ENCODE peak calls at places on chromosomes 4 and X, in ten cellular contexts. A is NAMALWA; T is stimulated activated naive CD8-positive, alpha-beta T cell treated with anti-CD3 and anti-CD28 coated beads, Interleukin-15, Interleukin-2, amounts not matched to agents 100 U/mL and 50 U/mL, for 24 hours; J is activated T-cell treated with anti-CD3 and anti-CD28 coated beads for 1 hour; M is testis; L is Calu3; E is neural crest cell; K is HL-60; D is tibial nerve; Q is body of pancreas. X is an unnamed sample.

GRCh38 chr4:169337510-169337909 is 66.8 kb upstream of the SH3RF1 start:
- DNase-seq in Q (no peak), L (no peak), A (no peak), E (no peak), J (no peak), D (no peak), K (no peak), M (no peak), T (no peak), X (no peak)

GRCh38 chr4:134663742-134664141 is 462.2 kb upstream of the PABPC4L start:
- DNase-seq in Q (no peak), T (no peak), L (no peak), J (no peak), A (no peak), K (no peak), D (no peak), E (no peak), M (no peak), X (no peak)

GRCh38 chr4:120536884-120537283 is 385.6 kb downstream of the PRDM5 start:
- DNase-seq in A (no peak), L (no peak), E (no peak), T (no peak), M (no peak), Q (no peak), K (no peak), J (no peak), D (no peak), X (no peak)

GRCh38 chrX:826026-826425 is 195.4 kb downstream of the SHOX start:
- DNase-seq in E (no peak), L (no peak), Q (no peak), K (no peak), M (no peak), T (no peak), D (no peak), A (no peak), J (no peak), X (no peak)

GRCh38 chr4:145909331-145909730 is 29.3 kb downstream of the ZNF827 start:
- DNase-seq in J (no peak), L (peak; percentile 85), M (peak; percentile 87), K (no peak), A (peak; percentile 36), T (no peak), Q (peak; percentile 56), E (no peak), D (no peak), X (no peak)

GRCh38 chrX:153488231-153488914 is 6.4 kb upstream of the BGN start:
- DNase-seq in E (no peak), K (no peak), A (no peak), T (no peak), J (no peak), L (no peak), Q (no peak), M (peak; percentile 29), D (no peak), X (no peak)

GRCh38 chrX:45540181-45540580 is 339.5 kb upstream of the DIPK2B start:
- DNase-seq in Q (no peak), E (no peak), K (no peak), T (no peak), L (no peak), J (no peak), M (no peak), D (no peak), A (no peak), X (no peak)

GRCh38 chr4:15469402-15470148 is at the start of gene CC2D2A:
- DNase-seq in D (no peak), L (peak; percentile 9), K (no peak), T (no peak), J (no peak), E (peak; percentile 15), M (peak; percentile 38), Q (peak; percentile 13), A (no peak), X (no peak)

GRCh38 chr4:186726440-186727148 is 2.9 kb upstream of the FAT1 start:
- DNase-seq in D (peak; percentile 52), M (peak; percentile 81), E (peak; percentile 71), L (peak; percentile 85), K (no peak), A (no peak), J (no peak), T (peak; percentile 7), Q (peak; percentile 77), X (no peak)